ENCODE peak calls at places on chromosomes 2 and 18, in ten cellular contexts. One of them, this sample, is unnamed.

GRCh38 chr2:183037281-183037659 is 987 bp downstream of the NCKAP1 start:
- DNase-seq in posterior cingulate gyrus: no peak
- DNase-seq in HFF-Myc: no peak
- DNase-seq in cardiac muscle cell: no peak
- DNase-seq in T-helper 22 cell: no peak
- DNase-seq in T follicular helper cell: no peak
- DNase-seq in NCI-H345: peak
- DNase-seq in progenitor cell of endocrine pancreas: no peak
- DNase-seq in stimulated activated CD4-positive, alpha-beta T cell treated with anti-CD3 and anti-CD28 coated beads, Interleukin-1b, Interleukin-23, amount 100 ng/mL, for 24 hours: no peak
- DNase-seq in prostate gland: no peak
- DNase-seq in this sample: no peak

GRCh38 chr2:172097557-172098131 is 5.1 kb downstream of the DLX2 start:
- DNase-seq in cardiac muscle cell: no peak
- DNase-seq in stimulated activated CD4-positive, alpha-beta T cell treated with anti-CD3 and anti-CD28 coated beads, Interleukin-1b, Interleukin-23, amount 100 ng/mL, for 24 hours: no peak
- DNase-seq in HFF-Myc: no peak
- DNase-seq in progenitor cell of endocrine pancreas: no peak
- DNase-seq in posterior cingulate gyrus: no peak
- DNase-seq in T follicular helper cell: no peak
- DNase-seq in prostate gland: no peak
- DNase-seq in NCI-H345: no peak
- DNase-seq in T-helper 22 cell: no peak
- DNase-seq in this sample: no peak

GRCh38 chr2:102619414-102620319 is at the start of gene SLC9A2:
- DNase-seq in stimulated activated CD4-positive, alpha-beta T cell treated with anti-CD3 and anti-CD28 coated beads, Interleukin-1b, Interleukin-23, amount 100 ng/mL, for 24 hours: no peak
- DNase-seq in NCI-H345: peak
- DNase-seq in cardiac muscle cell: peak
- DNase-seq in T follicular helper cell: no peak
- DNase-seq in HFF-Myc: no peak
- DNase-seq in progenitor cell of endocrine pancreas: peak
- DNase-seq in posterior cingulate gyrus: no peak
- DNase-seq in T-helper 22 cell: no peak
- DNase-seq in prostate gland: peak
- DNase-seq in this sample: no peak

GRCh38 chr2:20125164-20125563 is 73.7 kb upstream of the LAPTM4A start:
- DNase-seq in cardiac muscle cell: no peak
- DNase-seq in stimulated activated CD4-positive, alpha-beta T cell treated with anti-CD3 and anti-CD28 coated beads, Interleukin-1b, Interleukin-23, amount 100 ng/mL, for 24 hours: no peak
- DNase-seq in progenitor cell of endocrine pancreas: no peak
- DNase-seq in T-helper 22 cell: no peak
- DNase-seq in posterior cingulate gyrus: no peak
- DNase-seq in NCI-H345: no peak
- DNase-seq in T follicular helper cell: no peak
- DNase-seq in prostate gland: no peak
- DNase-seq in HFF-Myc: no peak
- DNase-seq in this sample: no peak

GRCh38 chr18:36187826-36188721 is 777 bp downstream of the MOCOS start:
- DNase-seq in T follicular helper cell: no peak
- DNase-seq in T-helper 22 cell: no peak
- DNase-seq in prostate gland: no peak
- DNase-seq in stimulated activated CD4-positive, alpha-beta T cell treated with anti-CD3 and anti-CD28 coated beads, Interleukin-1b, Interleukin-23, amount 100 ng/mL, for 24 hours: no peak
- DNase-seq in progenitor cell of endocrine pancreas: peak
- DNase-seq in cardiac muscle cell: no peak
- DNase-seq in HFF-Myc: no peak
- DNase-seq in posterior cingulate gyrus: no peak
- DNase-seq in NCI-H345: no peak
- DNase-seq in this sample: no peak

GRCh38 chr2:102436284-102436683 is 13.3 kb downstream of the IL18RAP start:
- DNase-seq in T follicular helper cell: no peak
- DNase-seq in stimulated activated CD4-positive, alpha-beta T cell treated with anti-CD3 and anti-CD28 coated beads, Interleukin-1b, Interleukin-23, amount 100 ng/mL, for 24 hours: no peak
- DNase-seq in NCI-H345: no peak
- DNase-seq in cardiac muscle cell: no peak
- DNase-seq in prostate gland: no peak
- DNase-seq in T-helper 22 cell: no peak
- DNase-seq in HFF-Myc: no peak
- DNase-seq in progenitor cell of endocrine pancreas: no peak
- DNase-seq in posterior cingulate gyrus: no peak
- DNase-seq in this sample: no peak

GRCh38 chr2:173427887-173428683 is 73.4 kb downstream of the CDCA7 start:
- DNase-seq in prostate gland: peak
- DNase-seq in posterior cingulate gyrus: no peak
- DNase-seq in T-helper 22 cell: no peak
- DNase-seq in cardiac muscle cell: peak
- DNase-seq in HFF-Myc: peak
- DNase-seq in progenitor cell of endocrine pancreas: no peak
- DNase-seq in stimulated activated CD4-positive, alpha-beta T cell treated with anti-CD3 and anti-CD28 coated beads, Interleukin-1b, Interleukin-23, amount 100 ng/mL, for 24 hours: no peak
- DNase-seq in NCI-H345: no peak
- DNase-seq in T follicular helper cell: no peak
- DNase-seq in this sample: no peak

GRCh38 chr2:128442053-128442751 is 123.5 kb upstream of the HS6ST1 start:
- DNase-seq in T-helper 22 cell: no peak
- DNase-seq in NCI-H345: peak
- DNase-seq in stimulated activated CD4-positive, alpha-beta T cell treated with anti-CD3 and anti-CD28 coated beads, Interleukin-1b, Interleukin-23, amount 100 ng/mL, for 24 hours: no peak
- DNase-seq in posterior cingulate gyrus: no peak
- DNase-seq in HFF-Myc: no peak
- DNase-seq in T follicular helper cell: no peak
- DNase-seq in progenitor cell of endocrine pancreas: peak
- DNase-seq in cardiac muscle cell: no peak
- DNase-seq in prostate gland: peak
- DNase-seq in this sample: no peak

GRCh38 chr2:13284688-13285087 is 568.0 kb downstream of the TRIB2 start:
- DNase-seq in stimulated activated CD4-positive, alpha-beta T cell treated with anti-CD3 and anti-CD28 coated beads, Interleukin-1b, Interleukin-23, amount 100 ng/mL, for 24 hours: no peak
- DNase-seq in T follicular helper cell: no peak
- DNase-seq in cardiac muscle cell: no peak
- DNase-seq in prostate gland: no peak
- DNase-seq in T-helper 22 cell: no peak
- DNase-seq in HFF-Myc: no peak
- DNase-seq in NCI-H345: no peak
- DNase-seq in progenitor cell of endocrine pancreas: no peak
- DNase-seq in posterior cingulate gyrus: no peak
- DNase-seq in this sample: no peak

GRCh38 chr18:79203017-79203605 is 133.9 kb downstream of the ATP9B start:
- DNase-seq in cardiac muscle cell: no peak
- DNase-seq in NCI-H345: no peak
- DNase-seq in posterior cingulate gyrus: no peak
- DNase-seq in T follicular helper cell: no peak
- DNase-seq in progenitor cell of endocrine pancreas: no peak
- DNase-seq in prostate gland: no peak
- DNase-seq in stimulated activated CD4-positive, alpha-beta T cell treated with anti-CD3 and anti-CD28 coated beads, Interleukin-1b, Interleukin-23, amount 100 ng/mL, for 24 hours: no peak
- DNase-seq in T-helper 22 cell: no peak
- DNase-seq in HFF-Myc: no peak
- DNase-seq in this sample: no peak

GRCh38 chr2:55010149-55010591 is 40.1 kb downstream of the RTN4 start:
- DNase-seq in HFF-Myc: peak
- DNase-seq in progenitor cell of endocrine pancreas: no peak
- DNase-seq in cardiac muscle cell: no peak
- DNase-seq in T-helper 22 cell: peak
- DNase-seq in prostate gland: peak
- DNase-seq in stimulated activated CD4-positive, alpha-beta T cell treated with anti-CD3 and anti-CD28 coated beads, Interleukin-1b, Interleukin-23, amount 100 ng/mL, for 24 hours: no peak
- DNase-seq in posterior cingulate gyrus: peak
- DNase-seq in NCI-H345: no peak
- DNase-seq in T follicular helper cell: peak
- DNase-seq in this sample: peak

GRCh38 chr2:25497229-25497861 is 155.6 kb upstream of the DNMT3A start:
- DNase-seq in progenitor cell of endocrine pancreas: no peak
- DNase-seq in HFF-Myc: no peak
- DNase-seq in NCI-H345: no peak
- DNase-seq in stimulated activated CD4-positive, alpha-beta T cell treated with anti-CD3 and anti-CD28 coated beads, Interleukin-1b, Interleukin-23, amount 100 ng/mL, for 24 hours: no peak
- DNase-seq in T follicular helper cell: no peak
- DNase-seq in prostate gland: no peak
- DNase-seq in cardiac muscle cell: no peak
- DNase-seq in T-helper 22 cell: no peak
- DNase-seq in posterior cingulate gyrus: peak
- DNase-seq in this sample: no peak

GRCh38 chr2:55013936-55014335 is 36.3 kb downstream of the RTN4 start:
- DNase-seq in NCI-H345: no peak
- DNase-seq in posterior cingulate gyrus: no peak
- DNase-seq in T follicular helper cell: no peak
- DNase-seq in prostate gland: no peak
- DNase-seq in HFF-Myc: no peak
- DNase-seq in T-helper 22 cell: no peak
- DNase-seq in progenitor cell of endocrine pancreas: no peak
- DNase-seq in stimulated activated CD4-positive, alpha-beta T cell treated with anti-CD3 and anti-CD28 coated beads, Interleukin-1b, Interleukin-23, amount 100 ng/mL, for 24 hours: no peak
- DNase-seq in cardiac muscle cell: no peak
- DNase-seq in this sample: no peak

GRCh38 chr2:234029150-234029733 is 21.3 kb upstream of the SPP2 start:
- DNase-seq in posterior cingulate gyrus: no peak
- DNase-seq in T follicular helper cell: no peak
- DNase-seq in progenitor cell of endocrine pancreas: no peak
- DNase-seq in cardiac muscle cell: no peak
- DNase-seq in NCI-H345: no peak
- DNase-seq in HFF-Myc: no peak
- DNase-seq in T-helper 22 cell: no peak
- DNase-seq in stimulated activated CD4-positive, alpha-beta T cell treated with anti-CD3 and anti-CD28 coated beads, Interleukin-1b, Interleukin-23, amount 100 ng/mL, for 24 hours: no peak
- DNase-seq in prostate gland: no peak
- DNase-seq in this sample: no peak

GRCh38 chr18:79874553-79875530 is 76.6 kb downstream of the SLC66A2 start:
- DNase-seq in stimulated activated CD4-positive, alpha-beta T cell treated with anti-CD3 and anti-CD28 coated beads, Interleukin-1b, Interleukin-23, amount 100 ng/mL, for 24 hours: no peak
- DNase-seq in prostate gland: no peak
- DNase-seq in HFF-Myc: no peak
- DNase-seq in T-helper 22 cell: no peak
- DNase-seq in posterior cingulate gyrus: no peak
- DNase-seq in progenitor cell of endocrine pancreas: no peak
- DNase-seq in NCI-H345: no peak
- DNase-seq in cardiac muscle cell: no peak
- DNase-seq in T follicular helper cell: no peak
- DNase-seq in this sample: no peak

GRCh38 chr2:128986026-128986720 is 667.5 kb upstream of the HS6ST1 start:
- DNase-seq in progenitor cell of endocrine pancreas: no peak
- DNase-seq in stimulated activated CD4-positive, alpha-beta T cell treated with anti-CD3 and anti-CD28 coated beads, Interleukin-1b, Interleukin-23, amount 100 ng/mL, for 24 hours: no peak
- DNase-seq in NCI-H345: peak
- DNase-seq in posterior cingulate gyrus: no peak
- DNase-seq in T-helper 22 cell: no peak
- DNase-seq in HFF-Myc: no peak
- DNase-seq in T follicular helper cell: no peak
- DNase-seq in cardiac muscle cell: no peak
- DNase-seq in prostate gland: peak
- DNase-seq in this sample: no peak

GRCh38 chr18:36492604-36493329 is 195.3 kb downstream of the FHOD3 start:
- DNase-seq in progenitor cell of endocrine pancreas: no peak
- DNase-seq in posterior cingulate gyrus: no peak
- DNase-seq in cardiac muscle cell: no peak
- DNase-seq in NCI-H345: no peak
- DNase-seq in prostate gland: no peak
- DNase-seq in T follicular helper cell: no peak
- DNase-seq in T-helper 22 cell: no peak
- DNase-seq in stimulated activated CD4-positive, alpha-beta T cell treated with anti-CD3 and anti-CD28 coated beads, Interleukin-1b, Interleukin-23, amount 100 ng/mL, for 24 hours: no peak
- DNase-seq in HFF-Myc: no peak
- DNase-seq in this sample: no peak

GRCh38 chr18:8460748-8461147 is 148.5 kb upstream of the RAB12 start:
- DNase-seq in NCI-H345: no peak
- DNase-seq in posterior cingulate gyrus: no peak
- DNase-seq in T follicular helper cell: no peak
- DNase-seq in cardiac muscle cell: no peak
- DNase-seq in stimulated activated CD4-positive, alpha-beta T cell treated with anti-CD3 and anti-CD28 coated beads, Interleukin-1b, Interleukin-23, amount 100 ng/mL, for 24 hours: no peak
- DNase-seq in prostate gland: no peak
- DNase-seq in progenitor cell of endocrine pancreas: no peak
- DNase-seq in T-helper 22 cell: no peak
- DNase-seq in HFF-Myc: no peak
- DNase-seq in this sample: no peak

GRCh38 chr2:6526093-6526824 is 339.4 kb downstream of the CMPK2 start:
- DNase-seq in stimulated activated CD4-positive, alpha-beta T cell treated with anti-CD3 and anti-CD28 coated beads, Interleukin-1b, Interleukin-23, amount 100 ng/mL, for 24 hours: no peak
- DNase-seq in NCI-H345: peak
- DNase-seq in T-helper 22 cell: no peak
- DNase-seq in prostate gland: no peak
- DNase-seq in cardiac muscle cell: peak
- DNase-seq in HFF-Myc: no peak
- DNase-seq in T follicular helper cell: no peak
- DNase-seq in progenitor cell of endocrine pancreas: peak
- DNase-seq in posterior cingulate gyrus: no peak
- DNase-seq in this sample: no peak

GRCh38 chr2:217393585-217394032 is 533.7 kb upstream of the TNP1 start:
- DNase-seq in posterior cingulate gyrus: no peak
- DNase-seq in prostate gland: peak
- DNase-seq in cardiac muscle cell: no peak
- DNase-seq in stimulated activated CD4-positive, alpha-beta T cell treated with anti-CD3 and anti-CD28 coated beads, Interleukin-1b, Interleukin-23, amount 100 ng/mL, for 24 hours: no peak
- DNase-seq in NCI-H345: no peak
- DNase-seq in HFF-Myc: peak
- DNase-seq in progenitor cell of endocrine pancreas: no peak
- DNase-seq in T-helper 22 cell: no peak
- DNase-seq in T follicular helper cell: no peak
- DNase-seq in this sample: no peak

GRCh38 chr2:176582990-176583481 is 313.8 kb downstream of the MTX2 start:
- DNase-seq in cardiac muscle cell: no peak
- DNase-seq in T-helper 22 cell: no peak
- DNase-seq in progenitor cell of endocrine pancreas: no peak
- DNase-seq in prostate gland: no peak
- DNase-seq in NCI-H345: no peak
- DNase-seq in T follicular helper cell: no peak
- DNase-seq in posterior cingulate gyrus: no peak
- DNase-seq in HFF-Myc: peak
- DNase-seq in stimulated activated CD4-positive, alpha-beta T cell treated with anti-CD3 and anti-CD28 coated beads, Interleukin-1b, Interleukin-23, amount 100 ng/mL, for 24 hours: no peak
- DNase-seq in this sample: no peak

GRCh38 chr2:133652407-133652806 is 84.1 kb upstream of the NCKAP5 start:
- DNase-seq in NCI-H345: no peak
- DNase-seq in posterior cingulate gyrus: no peak
- DNase-seq in T follicular helper cell: no peak
- DNase-seq in cardiac muscle cell: no peak
- DNase-seq in T-helper 22 cell: no peak
- DNase-seq in prostate gland: no peak
- DNase-seq in stimulated activated CD4-positive, alpha-beta T cell treated with anti-CD3 and anti-CD28 coated beads, Interleukin-1b, Interleukin-23, amount 100 ng/mL, for 24 hours: no peak
- DNase-seq in progenitor cell of endocrine pancreas: no peak
- DNase-seq in HFF-Myc: no peak
- DNase-seq in this sample: no peak

GRCh38 chr18:5103286-5103685 is 93.8 kb downstream of the AKAIN1 start:
- DNase-seq in NCI-H345: no peak
- DNase-seq in T-helper 22 cell: no peak
- DNase-seq in cardiac muscle cell: no peak
- DNase-seq in HFF-Myc: no peak
- DNase-seq in posterior cingulate gyrus: no peak
- DNase-seq in T follicular helper cell: no peak
- DNase-seq in progenitor cell of endocrine pancreas: no peak
- DNase-seq in stimulated activated CD4-positive, alpha-beta T cell treated with anti-CD3 and anti-CD28 coated beads, Interleukin-1b, Interleukin-23, amount 100 ng/mL, for 24 hours: no peak
- DNase-seq in prostate gland: no peak
- DNase-seq in this sample: no peak

GRCh38 chr2:224369028-224369632 is 32.8 kb downstream of the FAM124B start:
- DNase-seq in progenitor cell of endocrine pancreas: no peak
- DNase-seq in stimulated activated CD4-positive, alpha-beta T cell treated with anti-CD3 and anti-CD28 coated beads, Interleukin-1b, Interleukin-23, amount 100 ng/mL, for 24 hours: no peak
- DNase-seq in posterior cingulate gyrus: no peak
- DNase-seq in T follicular helper cell: no peak
- DNase-seq in HFF-Myc: no peak
- DNase-seq in cardiac muscle cell: peak
- DNase-seq in T-helper 22 cell: no peak
- DNase-seq in prostate gland: no peak
- DNase-seq in NCI-H345: peak
- DNase-seq in this sample: no peak

GRCh38 chr2:53312181-53312580 is 455.4 kb upstream of the CHAC2 start:
- DNase-seq in stimulated activated CD4-positive, alpha-beta T cell treated with anti-CD3 and anti-CD28 coated beads, Interleukin-1b, Interleukin-23, amount 100 ng/mL, for 24 hours: no peak
- DNase-seq in cardiac muscle cell: no peak
- DNase-seq in T-helper 22 cell: no peak
- DNase-seq in progenitor cell of endocrine pancreas: no peak
- DNase-seq in prostate gland: no peak
- DNase-seq in NCI-H345: no peak
- DNase-seq in HFF-Myc: no peak
- DNase-seq in posterior cingulate gyrus: no peak
- DNase-seq in T follicular helper cell: no peak
- DNase-seq in this sample: no peak

GRCh38 chr18:11146947-11147345 is 2.4 kb downstream of the PIEZO2 start:
- DNase-seq in HFF-Myc: no peak
- DNase-seq in T follicular helper cell: no peak
- DNase-seq in posterior cingulate gyrus: no peak
- DNase-seq in cardiac muscle cell: no peak
- DNase-seq in NCI-H345: peak
- DNase-seq in stimulated activated CD4-positive, alpha-beta T cell treated with anti-CD3 and anti-CD28 coated beads, Interleukin-1b, Interleukin-23, amount 100 ng/mL, for 24 hours: no peak
- DNase-seq in T-helper 22 cell: no peak
- DNase-seq in progenitor cell of endocrine pancreas: no peak
- DNase-seq in prostate gland: no peak
- DNase-seq in this sample: no peak

This sample was measured in naive thymus-derived CD8-positive, alpha-beta T cell.